ENCODE peak calls at places on chromosome 13, in eight cellular contexts. H, V, S, T, K, M, J and N are unnamed samples.

GRCh38 chr13:35917252-35917941 is 213.8 kb downstream of the DCLK1 start:
- DNase-seq in H (no peak), V (peak; percentile 10), S (no peak), T (no peak), K (no peak), M (no peak), J (no peak), N (no peak)

GRCh38 chr13:111365149-111366005 is 44.9 kb downstream of the TEX29 start:
- DNase-seq in H (no peak), V (no peak), S (no peak), T (no peak), K (no peak), M (no peak), J (no peak), N (no peak)

GRCh38 chr13:28340272-28340793 is 154.6 kb downstream of the FLT1 start:
- DNase-seq in H (no peak), V (no peak), S (no peak), T (no peak), K (no peak), M (no peak), J (no peak), N (no peak)

GRCh38 chr13:101556676-101557121 is 104.2 kb downstream of the ITGBL1 start:
- DNase-seq in H (no peak), V (no peak), S (no peak), T (no peak), K (no peak), M (no peak), J (no peak), N (no peak)

GRCh38 chr13:101916758-101917474 is 464.4 kb downstream of the ITGBL1 start:
- DNase-seq in H (no peak), V (no peak), S (no peak), T (no peak), K (no peak), M (peak; percentile 49), J (no peak), N (no peak)

GRCh38 chr13:110126391-110126961 is 180.5 kb downstream of the COL4A1 start:
- DNase-seq in H (peak; percentile 67), V (peak; percentile 94), S (no peak), T (no peak), K (no peak), M (peak; percentile 74), J (peak; percentile 33), N (no peak)

GRCh38 chr13:87123987-87124784 is 547.0 kb upstream of the SLITRK5 start:
- DNase-seq in H (peak; percentile 79), V (peak; percentile 95), S (no peak), T (no peak), K (no peak), M (peak; percentile 64), J (peak; percentile 30), N (peak; percentile 94)

GRCh38 chr13:74761794-74762193 is 627.6 kb upstream of the KLF12 start:
- DNase-seq in H (peak; percentile 91), V (peak; percentile 89), S (no peak), T (no peak), K (no peak), M (no peak), J (no peak), N (no peak)

GRCh38 chr13:106118050-106118449 is 417.4 kb downstream of the EFNB2 start:
- DNase-seq in H (no peak), V (peak; percentile 16), S (no peak), T (no peak), K (no peak), M (no peak), J (no peak), N (no peak)

GRCh38 chr13:44843403-44843802 is 145.9 kb downstream of the NUFIP1 start:
- DNase-seq in H (no peak), V (peak; percentile 77), S (no peak), T (no peak), K (no peak), M (no peak), J (no peak), N (no peak)

GRCh38 chr13:30034448-30034795 is 184.0 kb upstream of the UBL3 start:
- DNase-seq in H (no peak), V (peak; percentile 24), S (no peak), T (no peak), K (no peak), M (no peak), J (no peak), N (no peak)

GRCh38 chr13:88483202-88483601 is 812.0 kb downstream of the SLITRK5 start:
- DNase-seq in H (no peak), V (no peak), S (no peak), T (no peak), K (no peak), M (no peak), J (no peak), N (no peak)

GRCh38 chr13:38979891-38980627 is 10.6 kb downstream of the STOML3 start:
- DNase-seq in H (no peak), V (peak; percentile 36), S (no peak), T (no peak), K (no peak), M (peak; percentile 46), J (peak; percentile 40), N (no peak)

GRCh38 chr13:24341439-24341838 is 32.1 kb downstream of the C1QTNF9 start:
- DNase-seq in H (no peak), V (no peak), S (no peak), T (no peak), K (no peak), M (peak; percentile 53), J (no peak), N (no peak)

GRCh38 chr13:49220856-49221614 is 897 bp downstream of the MLNR start:
- DNase-seq in H (no peak), V (no peak), S (no peak), T (no peak), K (no peak), M (no peak), J (no peak), N (no peak)

GRCh38 chr13:42255854-42256253 is 16.1 kb upstream of the AKAP11 start:
- DNase-seq in H (no peak), V (peak; percentile 32), S (no peak), T (no peak), K (no peak), M (no peak), J (no peak), N (no peak)

GRCh38 chr13:57787058-57787791 is 155.7 kb downstream of the PCDH17 start:
- DNase-seq in H (no peak), V (no peak), S (no peak), T (no peak), K (no peak), M (no peak), J (no peak), N (no peak)

GRCh38 chr13:82747331-82747730 is 1134.9 kb downstream of the SLITRK1 start:
- DNase-seq in H (no peak), V (no peak), S (no peak), T (no peak), K (no peak), M (no peak), J (no peak), N (no peak)

GRCh38 chr13:99124695-99125334 is 75.8 kb upstream of the UBAC2 start:
- DNase-seq in H (peak; percentile 4), V (peak; percentile 75), S (no peak), T (no peak), K (peak; percentile 27), M (no peak), J (no peak), N (peak; percentile 12)

GRCh38 chr13:44198826-44199225 is 174.8 kb upstream of the SERP2 start:
- DNase-seq in H (no peak), V (no peak), S (no peak), T (no peak), K (no peak), M (no peak), J (no peak), N (no peak)

GRCh38 chr13:43785166-43785680 is 1.5 kb downstream of the ENOX1 start:
- DNase-seq in H (no peak), V (peak; percentile 19), S (no peak), T (no peak), K (no peak), M (peak; percentile 12), J (no peak), N (no peak)

GRCh38 chr13:32883501-32883900 is 132.7 kb upstream of the KL start:
- DNase-seq in H (no peak), V (peak; percentile 62), S (no peak), T (no peak), K (no peak), M (peak; percentile 72), J (peak; percentile 10), N (peak; percentile 24)

GRCh38 chr13:68368922-68369321 is 1138.8 kb upstream of the PCDH9 start:
- DNase-seq in H (no peak), V (no peak), S (no peak), T (no peak), K (no peak), M (no peak), J (no peak), N (no peak)

GRCh38 chr13:41554626-41555386 is 97.5 kb downstream of the RGCC start:
- DNase-seq in H (no peak), V (no peak), S (no peak), T (no peak), K (peak; percentile 32), M (no peak), J (no peak), N (no peak)

GRCh38 chr13:29878101-29878500 is 27.7 kb upstream of the UBL3 start:
- DNase-seq in H (no peak), V (peak; percentile 73), S (no peak), T (no peak), K (no peak), M (no peak), J (no peak), N (no peak)